ENCODE peak calls at places on chromosomes 3 and 15, in nine cellular contexts. L is cardiac fibroblast; Q is epithelial cell of esophagus; S is astrocyte of the spinal cord; O is endothelial cell; I is AG20443; H is midbrain; N is HFFc6; D is stimulated activated CD4-positive, alpha-beta T cell treated with anti-CD3 and anti-CD28 coated beads, Interleukin-12 subunit alpha, Interleukin-12 subunit beta, amount 100 ng/mL, for 24 hours. U is an unnamed sample.

GRCh38 chr15:26082833-26083174 is 219.7 kb upstream of the ATP10A start:
- DNase-seq in S (peak), Q (peak), O (no peak), H (no peak), I (no peak), L (no peak), D (no peak), N (no peak), U (no peak)

GRCh38 chr15:49863431-49864205 is 242.8 kb downstream of the DTWD1 start:
- DNase-seq in I (peak), Q (peak), N (peak), H (no peak), L (peak), S (peak), D (no peak), O (no peak), U (no peak)

GRCh38 chr3:94246136-94246535 is 183.3 kb downstream of the NSUN3 start:
- DNase-seq in S (peak), L (peak), Q (no peak), H (no peak), O (no peak), I (peak), D (no peak), N (no peak), U (no peak)

GRCh38 chr3:127710473-127710941 is 37.8 kb downstream of the ABTB1 start:
- DNase-seq in H (no peak), Q (peak), O (no peak), N (no peak), D (no peak), S (peak), L (no peak), I (peak), U (no peak)

GRCh38 chr3:126394179-126394976 is at the start of gene CFAP100:
- DNase-seq in L (peak), Q (peak), H (peak), O (peak), D (no peak), S (peak), I (peak), N (no peak), U (peak)

GRCh38 chr15:52709172-52709979 is 30.2 kb upstream of the ATOSA start:
- DNase-seq in S (no peak), O (peak), H (no peak), I (no peak), Q (peak), D (no peak), L (no peak), N (no peak), U (peak)

GRCh38 chr3:187822402-187822801 is 77.1 kb upstream of the BCL6 start:
- DNase-seq in S (no peak), N (no peak), O (no peak), Q (no peak), D (no peak), I (no peak), H (no peak), L (no peak), U (no peak)

GRCh38 chr3:38998086-38998485 is 53.7 kb downstream of the SCN11A start:
- DNase-seq in I (no peak), H (no peak), N (peak), D (no peak), S (no peak), O (no peak), Q (no peak), L (no peak), U (no peak)

GRCh38 chr3:25789596-25790556 is at the start of gene OXSM:
- DNase-seq in I (peak), L (peak), Q (peak), O (peak), S (peak), D (peak), N (peak), H (peak), U (peak)

GRCh38 chr3:97719156-97719821 is 45.3 kb upstream of the ARL6 start:
- DNase-seq in O (peak), Q (peak), S (peak), D (peak), N (peak), I (peak), H (peak), L (peak), U (peak)

U was measured in mesendoderm.